ENCODE peak calls at places on chromosomes 11 and 22, in six cellular contexts. One of them, this sample, is unnamed.

GRCh38 chr11:120715239-120715638 is 203.7 kb downstream of the GRIK4 start:
- DNase-seq in GM12891: no peak
- DNase-seq in GM12878: no peak
- DNase-seq in K562: peak
- DNase-seq in HepG2: peak
- DNase-seq in H1: no peak
- DNase-seq in this sample: no peak

GRCh38 chr11:10386361-10386760 is 68.7 kb upstream of the AMPD3 start:
- DNase-seq in GM12878: no peak
- DNase-seq in K562: no peak
- DNase-seq in H1: no peak
- DNase-seq in GM12891: no peak
- DNase-seq in HepG2: no peak
- DNase-seq in this sample: no peak

GRCh38 chr11:123233280-123233977 is 38.4 kb upstream of the CLMP start:
- DNase-seq in K562: no peak
- DNase-seq in GM12891: peak
- DNase-seq in HepG2: no peak
- DNase-seq in GM12878: peak
- DNase-seq in H1: no peak
- DNase-seq in this sample: peak

GRCh38 chr11:1199689-1200610 is 22.9 kb upstream of the MUC5B start:
- DNase-seq in GM12891: no peak
- DNase-seq in K562: peak
- DNase-seq in GM12878: no peak
- DNase-seq in HepG2: no peak
- DNase-seq in H1: no peak
- DNase-seq in this sample: peak

GRCh38 chr11:12079726-12080556 is 30.4 kb upstream of the MICAL2 start:
- DNase-seq in H1: no peak
- DNase-seq in K562: no peak
- DNase-seq in GM12891: no peak
- DNase-seq in GM12878: no peak
- DNase-seq in HepG2: peak
- DNase-seq in this sample: no peak

GRCh38 chr11:129324533-129325175 is 51.0 kb upstream of the BARX2 start:
- DNase-seq in GM12878: no peak
- DNase-seq in HepG2: peak
- DNase-seq in H1: no peak
- DNase-seq in GM12891: no peak
- DNase-seq in K562: no peak
- DNase-seq in this sample: no peak

GRCh38 chr11:74057251-74058151 is 48.6 kb upstream of the UCP3 start:
- DNase-seq in GM12891: no peak
- DNase-seq in GM12878: no peak
- DNase-seq in HepG2: peak
- DNase-seq in H1: no peak
- DNase-seq in K562: peak
- DNase-seq in this sample: no peak

GRCh38 chr11:10984250-10984649 is 126.4 kb upstream of the ZBED5 start:
- DNase-seq in K562: peak
- DNase-seq in H1: no peak
- DNase-seq in HepG2: no peak
- DNase-seq in GM12878: no peak
- DNase-seq in GM12891: no peak
- DNase-seq in this sample: no peak

GRCh38 chr11:62152245-62153086 is 28.7 kb downstream of the INCENP start:
- DNase-seq in K562: no peak
- DNase-seq in H1: no peak
- DNase-seq in GM12878: no peak
- DNase-seq in GM12891: no peak
- DNase-seq in HepG2: no peak
- DNase-seq in this sample: no peak

GRCh38 chr22:37121887-37122591 is 12.5 kb upstream of the TMPRSS6 start:
- DNase-seq in GM12878: peak
- DNase-seq in HepG2: peak
- DNase-seq in GM12891: peak
- DNase-seq in K562: no peak
- DNase-seq in H1: no peak
- DNase-seq in this sample: peak

GRCh38 chr22:19943665-19944026 is 2.0 kb upstream of the TXNRD2 start:
- DNase-seq in HepG2: peak
- DNase-seq in GM12891: no peak
- DNase-seq in K562: peak
- DNase-seq in H1: no peak
- DNase-seq in GM12878: no peak
- DNase-seq in this sample: no peak

GRCh38 chr22:26471522-26471921 is 12.1 kb downstream of the HPS4 start:
- DNase-seq in GM12891: no peak
- DNase-seq in HepG2: peak
- DNase-seq in H1: peak
- DNase-seq in K562: no peak
- DNase-seq in GM12878: no peak
- DNase-seq in this sample: no peak

DNA sequence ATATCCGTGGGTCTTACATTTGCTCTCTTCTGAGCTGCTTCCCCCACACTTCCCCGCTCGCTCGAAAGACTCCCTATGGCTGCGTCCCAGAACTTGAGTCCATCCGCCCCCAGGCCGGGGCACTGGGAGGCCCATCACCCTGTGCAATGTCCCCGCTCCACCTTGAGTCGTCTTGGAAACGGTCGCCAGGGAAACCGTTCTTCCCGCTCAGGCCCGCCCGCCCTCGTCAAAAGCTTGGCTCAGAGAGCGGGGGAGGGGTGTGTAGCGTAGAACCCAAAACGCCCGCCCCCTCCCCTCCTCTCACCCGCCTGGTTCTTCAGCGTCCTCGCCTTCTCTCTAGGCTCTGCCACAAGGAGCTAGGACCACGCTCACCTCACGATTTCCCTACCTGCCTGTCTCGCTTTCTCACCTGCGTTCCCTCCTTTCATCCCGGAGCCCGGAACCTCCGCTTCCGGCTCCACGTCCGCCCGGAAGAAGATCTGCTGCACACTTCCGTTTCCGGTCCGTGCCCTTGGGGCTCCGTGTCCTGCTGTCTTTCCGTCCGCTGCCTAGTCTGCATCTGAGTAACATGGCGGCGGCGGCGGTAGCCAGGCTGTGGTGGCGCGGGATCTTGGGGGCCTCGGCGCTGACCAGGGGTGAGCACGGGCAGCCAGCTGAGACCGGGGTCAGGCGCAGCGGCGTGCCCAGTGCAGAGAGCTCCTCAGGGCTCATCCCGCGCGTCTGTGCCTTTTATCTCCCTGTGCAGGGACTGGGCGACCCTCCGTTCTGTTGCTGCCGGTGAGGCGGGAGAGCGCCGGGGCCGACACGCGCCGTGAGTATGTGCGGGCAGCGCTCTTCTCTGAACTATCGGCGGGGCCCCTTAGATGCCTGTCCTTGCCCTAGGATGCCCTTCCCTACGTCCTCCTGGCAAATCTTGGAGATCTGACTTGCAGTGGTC is at the start of the genes KBTBD4 and NDUFS3:
- DNase-seq in GM12878: peak
- DNase-seq in K562: peak
- DNase-seq in H1: peak
- DNase-seq in HepG2: peak
- DNase-seq in GM12891: peak
- DNase-seq in this sample: peak
- TF ChIP-seq POLR2A in GM12878: peak
- TF ChIP-seq POLR2A in K562: peak
- TF ChIP-seq POLR2A in H1: peak
- TF ChIP-seq POLR2A in HepG2: peak
- TF ChIP-seq POLR2A in GM12891: peak
- TF ChIP-seq POLR2A in this sample: peak

GRCh38 chr11:61129608-61130523 is 27.6 kb downstream of the CD5 start:
- DNase-seq in HepG2: peak
- DNase-seq in GM12891: peak
- DNase-seq in K562: peak
- DNase-seq in H1: peak
- DNase-seq in GM12878: peak
- DNase-seq in this sample: peak
- TF ChIP-seq TAF1 in HepG2: peak
- TF ChIP-seq TAF1 in GM12891: no peak
- TF ChIP-seq TAF1 in K562: no peak
- TF ChIP-seq TAF1 in H1: no peak
- TF ChIP-seq TAF1 in GM12878: peak
- TF ChIP-seq TAF1 in this sample: no peak

GRCh38 chr11:18374956-18375355 is 19.4 kb upstream of the LDHA start:
- DNase-seq in GM12878: no peak
- DNase-seq in HepG2: no peak
- DNase-seq in H1: no peak
- DNase-seq in K562: no peak
- DNase-seq in GM12891: no peak
- DNase-seq in this sample: no peak

GRCh38 chr11:18368236-18368635 is 26.1 kb upstream of the LDHA start:
- DNase-seq in GM12891: no peak
- DNase-seq in GM12878: no peak
- DNase-seq in HepG2: no peak
- DNase-seq in H1: no peak
- DNase-seq in K562: no peak
- DNase-seq in this sample: no peak

GRCh38 chr11:18369398-18369797 is 25.0 kb upstream of the LDHA start:
- DNase-seq in H1: no peak
- DNase-seq in K562: no peak
- DNase-seq in HepG2: no peak
- DNase-seq in GM12891: no peak
- DNase-seq in GM12878: no peak
- DNase-seq in this sample: no peak

GRCh38 chr11:18372187-18372586 is 22.2 kb upstream of the LDHA start:
- DNase-seq in GM12891: no peak
- DNase-seq in GM12878: no peak
- DNase-seq in H1: no peak
- DNase-seq in K562: no peak
- DNase-seq in HepG2: no peak
- DNase-seq in this sample: no peak

DNA sequence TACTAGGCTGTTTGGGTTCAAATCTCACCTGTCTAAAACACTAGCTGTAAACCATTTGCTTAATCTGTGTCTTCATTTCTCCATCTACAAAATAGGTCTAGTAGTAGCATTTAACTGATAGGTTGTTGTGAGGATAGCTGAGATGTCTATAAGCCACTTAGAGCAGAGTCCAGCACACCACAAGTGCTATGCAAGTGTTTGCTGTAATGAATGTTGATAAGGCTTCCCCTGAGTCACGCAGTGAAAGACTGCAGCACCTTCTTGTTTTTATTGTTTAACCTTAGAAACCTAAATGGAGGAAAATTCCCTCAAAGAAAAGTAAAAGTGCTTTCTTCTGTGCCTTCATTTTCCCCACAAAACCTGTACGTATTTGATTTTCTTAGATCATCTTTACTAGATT is 23.1 kb upstream of the LDHA start:
- DNase-seq in GM12878: no peak
- DNase-seq in GM12891: no peak
- DNase-seq in HepG2: no peak
- DNase-seq in K562: peak
- DNase-seq in H1: no peak
- DNase-seq in this sample: no peak
- TF ChIP-seq POLR2A in GM12878: no peak
- TF ChIP-seq POLR2A in GM12891: no peak
- TF ChIP-seq POLR2A in HepG2: no peak
- TF ChIP-seq POLR2A in K562: no peak
- TF ChIP-seq POLR2A in H1: no peak
- TF ChIP-seq POLR2A in this sample: no peak

GRCh38 chr11:63970902-63971301 is 3.5 kb upstream of the COX8A start:
- DNase-seq in H1: no peak
- DNase-seq in GM12891: no peak
- DNase-seq in K562: no peak
- DNase-seq in HepG2: peak
- DNase-seq in GM12878: no peak
- DNase-seq in this sample: no peak
- TF ChIP-seq TAF1 in H1: no peak
- TF ChIP-seq TAF1 in GM12891: no peak
- TF ChIP-seq TAF1 in K562: no peak
- TF ChIP-seq TAF1 in HepG2: no peak
- TF ChIP-seq TAF1 in GM12878: no peak
- TF ChIP-seq TAF1 in this sample: no peak

GRCh38 chr11:35663408-35663702 is 780 bp downstream of the TRIM44 start:
- DNase-seq in K562: no peak
- DNase-seq in HepG2: no peak
- DNase-seq in H1: no peak
- DNase-seq in GM12878: no peak
- DNase-seq in GM12891: no peak
- DNase-seq in this sample: no peak

GRCh38 chr11:35664977-35665441 is 2.4 kb downstream of the TRIM44 start:
- DNase-seq in GM12878: no peak
- DNase-seq in GM12891: no peak
- DNase-seq in K562: no peak
- DNase-seq in H1: no peak
- DNase-seq in HepG2: no peak
- DNase-seq in this sample: no peak

GRCh38 chr11:35661539-35661938 is 1.0 kb upstream of the TRIM44 start:
- DNase-seq in K562: no peak
- DNase-seq in H1: no peak
- DNase-seq in HepG2: no peak
- DNase-seq in GM12878: no peak
- DNase-seq in GM12891: no peak
- DNase-seq in this sample: no peak

GRCh38 chr11:35662061-35662648 is 420 bp upstream of the TRIM44 start:
- DNase-seq in HepG2: peak
- DNase-seq in GM12891: peak
- DNase-seq in H1: no peak
- DNase-seq in K562: no peak
- DNase-seq in GM12878: peak
- DNase-seq in this sample: no peak

DNA sequence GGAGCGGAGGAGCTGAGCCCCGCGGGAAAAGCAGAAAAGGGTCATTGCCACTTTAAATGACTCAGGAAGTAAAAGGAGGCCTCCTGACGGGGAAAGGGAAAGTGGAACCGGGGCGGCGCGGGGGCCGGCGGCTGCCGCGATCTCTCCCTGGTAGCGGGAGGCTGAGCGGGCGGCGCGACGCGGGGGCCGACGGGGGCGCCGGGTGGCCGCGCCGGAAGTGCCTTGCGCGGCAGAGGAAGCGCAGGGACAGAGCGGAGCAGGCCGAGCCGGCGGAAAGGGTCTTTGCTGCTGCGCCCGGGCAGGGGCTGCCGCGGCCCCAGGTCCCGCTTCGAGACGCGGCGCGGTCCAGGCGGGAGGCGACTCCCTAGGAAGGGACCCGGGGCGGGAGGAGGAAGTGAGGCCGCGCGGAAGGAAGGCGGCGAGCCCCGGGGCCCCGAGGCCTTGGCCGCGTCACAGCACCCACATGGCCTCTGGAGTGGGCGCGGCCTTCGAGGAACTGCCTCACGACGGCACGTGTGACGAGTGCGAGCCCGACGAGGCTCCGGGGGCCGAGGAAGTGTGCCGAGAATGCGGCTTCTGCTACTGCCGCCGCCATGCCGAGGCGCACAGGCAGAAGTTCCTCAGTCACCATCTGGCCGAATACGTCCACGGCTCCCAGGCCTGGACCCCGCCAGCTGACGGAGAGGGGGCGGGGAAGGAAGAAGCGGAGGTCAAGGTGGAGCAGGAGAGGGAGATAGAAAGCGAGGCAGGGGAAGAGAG is at the start of gene TRIM44:
- DNase-seq in H1: peak
- DNase-seq in K562: peak
- DNase-seq in GM12878: peak
- DNase-seq in HepG2: peak
- DNase-seq in GM12891: peak
- DNase-seq in this sample: peak
- TF ChIP-seq POLR2A in H1: no peak
- TF ChIP-seq POLR2A in K562: peak
- TF ChIP-seq POLR2A in GM12878: peak
- TF ChIP-seq POLR2A in HepG2: peak
- TF ChIP-seq POLR2A in GM12891: peak
- TF ChIP-seq POLR2A in this sample: peak